ENCODE peak calls at places on chromosomes 13 and 19, in four cellular contexts. One of them, this sample, is unnamed.

GRCh38 chr13:71661921-71662320 is 205.1 kb downstream of the DACH1 start:
- DNase-seq in T-helper 9 cell: no peak
- DNase-seq in IMR-90: peak; percentile 41
- DNase-seq in GM13977: no peak
- DNase-seq in this sample: peak; percentile 97

GRCh38 chr19:29329460-29330134 is 116.6 kb upstream of the UQCRFS1 start:
- DNase-seq in IMR-90: no peak
- DNase-seq in T-helper 9 cell: no peak
- DNase-seq in GM13977: no peak
- DNase-seq in this sample: no peak

GRCh38 chr19:43784251-43784980 is 3.6 kb upstream of the KCNN4 start:
- DNase-seq in T-helper 9 cell: peak; percentile 35
- DNase-seq in GM13977: peak; percentile 53
- DNase-seq in IMR-90: peak; percentile 85
- DNase-seq in this sample: peak; percentile 75

GRCh38 chr19:57747472-57747807 is 825 bp downstream of the ZNF776 start:
- DNase-seq in GM13977: no peak
- DNase-seq in IMR-90: no peak
- DNase-seq in T-helper 9 cell: no peak
- DNase-seq in this sample: no peak

GRCh38 chr13:79679334-79679733 is 198.4 kb downstream of the NDFIP2 start:
- DNase-seq in GM13977: peak; percentile 14
- DNase-seq in IMR-90: peak; percentile 70
- DNase-seq in T-helper 9 cell: peak; percentile 1
- DNase-seq in this sample: peak; percentile 88

GRCh38 chr19:16013851-16014840 is 62.1 kb upstream of the TPM4 start:
- DNase-seq in T-helper 9 cell: no peak
- DNase-seq in IMR-90: no peak
- DNase-seq in GM13977: no peak
- DNase-seq in this sample: no peak

GRCh38 chr13:20973886-20974285 is 71.3 kb upstream of the XPO4 start:
- DNase-seq in IMR-90: no peak
- DNase-seq in GM13977: no peak
- DNase-seq in T-helper 9 cell: no peak
- DNase-seq in this sample: no peak

GRCh38 chr19:15093001-15093400 is 11.0 kb downstream of the OR1I1 start:
- DNase-seq in IMR-90: no peak
- DNase-seq in T-helper 9 cell: no peak
- DNase-seq in GM13977: no peak
- DNase-seq in this sample: no peak

GRCh38 chr13:112781881-112782361 is 92.1 kb downstream of the ATP11A start:
- DNase-seq in T-helper 9 cell: no peak
- DNase-seq in GM13977: no peak
- DNase-seq in IMR-90: no peak
- DNase-seq in this sample: peak; percentile 10

GRCh38 chr13:63607153-63607552 is 2191.5 kb upstream of the PCDH20 start:
- DNase-seq in GM13977: no peak
- DNase-seq in IMR-90: no peak
- DNase-seq in T-helper 9 cell: no peak
- DNase-seq in this sample: no peak

GRCh38 chr13:44096906-44097305 is 217.2 kb downstream of the LACC1 start:
- DNase-seq in IMR-90: no peak
- DNase-seq in GM13977: no peak
- DNase-seq in T-helper 9 cell: no peak
- DNase-seq in this sample: no peak

GRCh38 chr19:18418034-18418724 is 1.0 kb upstream of the SSBP4 start:
- DNase-seq in T-helper 9 cell: no peak
- DNase-seq in GM13977: no peak
- DNase-seq in IMR-90: no peak
- DNase-seq in this sample: no peak

GRCh38 chr19:40702337-40703012 is 12.0 kb upstream of the NUMBL start:
- DNase-seq in GM13977: no peak
- DNase-seq in IMR-90: no peak
- DNase-seq in T-helper 9 cell: no peak
- DNase-seq in this sample: peak; percentile 39

GRCh38 chr19:7605490-7606222 is 10.0 kb downstream of the CAMSAP3 start:
- DNase-seq in GM13977: peak; percentile 70
- DNase-seq in T-helper 9 cell: no peak
- DNase-seq in IMR-90: no peak
- DNase-seq in this sample: peak; percentile 31

GRCh38 chr13:92460479-92460878 is 766.1 kb upstream of the GPC6 start:
- DNase-seq in IMR-90: no peak
- DNase-seq in GM13977: no peak
- DNase-seq in T-helper 9 cell: no peak
- DNase-seq in this sample: peak; percentile 7

GRCh38 chr13:23673354-23673753 is 103.1 kb downstream of the TNFRSF19 start:
- DNase-seq in IMR-90: peak; percentile 99
- DNase-seq in GM13977: no peak
- DNase-seq in T-helper 9 cell: no peak
- DNase-seq in this sample: peak; percentile 84

GRCh38 chr19:48965806-48966540 is 864 bp downstream of the FTL start:
- DNase-seq in IMR-90: peak; percentile 76
- DNase-seq in GM13977: peak; percentile 82
- DNase-seq in T-helper 9 cell: peak; percentile 83
- DNase-seq in this sample: peak; percentile 76

GRCh38 chr13:89375839-89376238 is 1704.7 kb downstream of the SLITRK5 start:
- DNase-seq in IMR-90: peak; percentile 63
- DNase-seq in GM13977: no peak
- DNase-seq in T-helper 9 cell: no peak
- DNase-seq in this sample: peak; percentile 93

GRCh38 chr13:55937180-55937579 is 1203.5 kb upstream of the PRR20A start:
- DNase-seq in GM13977: no peak
- DNase-seq in T-helper 9 cell: no peak
- DNase-seq in IMR-90: no peak
- DNase-seq in this sample: no peak

GRCh38 chr19:995051-995827 is 5.0 kb upstream of the GRIN3B start:
- DNase-seq in IMR-90: no peak
- DNase-seq in GM13977: no peak
- DNase-seq in T-helper 9 cell: no peak
- DNase-seq in this sample: no peak

GRCh38 chr13:78660130-78660857 is 1.3 kb upstream of the OBI1 start:
- DNase-seq in T-helper 9 cell: no peak
- DNase-seq in IMR-90: no peak
- DNase-seq in GM13977: no peak
- DNase-seq in this sample: no peak

GRCh38 chr19:40398417-40399056 is 8.6 kb upstream of the HIPK4 start:
- DNase-seq in GM13977: no peak
- DNase-seq in IMR-90: no peak
- DNase-seq in T-helper 9 cell: peak; percentile 41
- DNase-seq in this sample: no peak

GRCh38 chr19:19170053-19170945 is at the start of gene MEF2B:
- DNase-seq in T-helper 9 cell: peak; percentile 69
- DNase-seq in IMR-90: peak; percentile 30
- DNase-seq in GM13977: peak; percentile 96
- DNase-seq in this sample: peak; percentile 44

GRCh38 chr19:35613574-35613973 is 1.0 kb downstream of the HAUS5 start:
- DNase-seq in T-helper 9 cell: no peak
- DNase-seq in GM13977: no peak
- DNase-seq in IMR-90: no peak
- DNase-seq in this sample: no peak

GRCh38 chr13:41746259-41746658 is 214.7 kb downstream of the VWA8 start:
- DNase-seq in GM13977: no peak
- DNase-seq in T-helper 9 cell: no peak
- DNase-seq in IMR-90: peak; percentile 79
- DNase-seq in this sample: peak; percentile 40

GRCh38 chr19:1584500-1585242 is 8.0 kb downstream of the MBD3 start:
- DNase-seq in IMR-90: no peak
- DNase-seq in T-helper 9 cell: no peak
- DNase-seq in GM13977: no peak
- DNase-seq in this sample: no peak

GRCh38 chr19:54644056-54644455 is 13.8 kb downstream of the LILRB1 start:
- DNase-seq in GM13977: no peak
- DNase-seq in IMR-90: no peak
- DNase-seq in T-helper 9 cell: no peak
- DNase-seq in this sample: no peak

GRCh38 chr19:39212377-39212742 is 8.3 kb upstream of the SYCN start:
- DNase-seq in IMR-90: no peak
- DNase-seq in GM13977: peak; percentile 47
- DNase-seq in T-helper 9 cell: peak; percentile 46
- DNase-seq in this sample: peak; percentile 21

GRCh38 chr13:51849145-51850101 is 4.4 kb upstream of the TMEM272 start:
- DNase-seq in GM13977: peak; percentile 55
- DNase-seq in IMR-90: peak; percentile 30
- DNase-seq in T-helper 9 cell: peak; percentile 17
- DNase-seq in this sample: peak; percentile 20

GRCh38 chr19:46299004-46299509 is 2.2 kb downstream of the HIF3A start:
- DNase-seq in GM13977: no peak
- DNase-seq in IMR-90: peak; percentile 50
- DNase-seq in T-helper 9 cell: no peak
- DNase-seq in this sample: peak; percentile 97

GRCh38 chr13:52845766-52846566 is 2.5 kb downstream of the PCDH8 start:
- DNase-seq in T-helper 9 cell: no peak
- DNase-seq in GM13977: peak; percentile 73
- DNase-seq in IMR-90: no peak
- DNase-seq in this sample: peak; percentile 8

GRCh38 chr19:42542791-42543190 is 14.5 kb upstream of the CEACAM1 start:
- DNase-seq in GM13977: no peak
- DNase-seq in T-helper 9 cell: no peak
- DNase-seq in IMR-90: no peak
- DNase-seq in this sample: no peak

GRCh38 chr13:53342623-53343022 is 314.0 kb downstream of the OLFM4 start:
- DNase-seq in IMR-90: no peak
- DNase-seq in T-helper 9 cell: no peak
- DNase-seq in GM13977: no peak
- DNase-seq in this sample: no peak

GRCh38 chr13:46949211-46949610 is 52.4 kb upstream of the HTR2A start:
- DNase-seq in IMR-90: no peak
- DNase-seq in GM13977: no peak
- DNase-seq in T-helper 9 cell: no peak
- DNase-seq in this sample: no peak

GRCh38 chr19:17136617-17137016 is 61.0 kb downstream of the MYO9B start:
- DNase-seq in T-helper 9 cell: no peak
- DNase-seq in IMR-90: no peak
- DNase-seq in GM13977: no peak
- DNase-seq in this sample: no peak

GRCh38 chr13:38849316-38849715 is 141.3 kb downstream of the STOML3 start:
- DNase-seq in GM13977: no peak
- DNase-seq in T-helper 9 cell: no peak
- DNase-seq in IMR-90: no peak
- DNase-seq in this sample: no peak

GRCh38 chr19:6662692-6663091 is 7.3 kb downstream of the TNFSF14 start:
- DNase-seq in T-helper 9 cell: no peak
- DNase-seq in IMR-90: no peak
- DNase-seq in GM13977: no peak
- DNase-seq in this sample: no peak

GRCh38 chr19:1369214-1369805 is 14.4 kb upstream of the NDUFS7 start:
- DNase-seq in IMR-90: no peak
- DNase-seq in T-helper 9 cell: no peak
- DNase-seq in GM13977: no peak
- DNase-seq in this sample: no peak